ENCODE peak calls at places on chromosomes 16 and 17, in eight cellular contexts. V, L, B, E, P, M, D and H are unnamed samples. For H3K9me3, the result is how much of the 10 kb centered on the place peaks cover.

GRCh38 chr16:87728026-87728425 is 37.8 kb downstream of the KLHDC4 start:
- DNase-seq in M (no peak), L (no peak), B (no peak), E (no peak), V (no peak), P (no peak), D (no peak), H (no peak)

GRCh38 chr17:15023589-15023988 is 241.5 kb downstream of the PMP22 start:
- DNase-seq in D (no peak), L (no peak), B (no peak), E (no peak), M (no peak), V (no peak), P (no peak), H (no peak)

GRCh38 chr16:57377080-57377841 is 5.0 kb downstream of the CX3CL1 start:
- DNase-seq in L (no peak), B (no peak), D (no peak), M (no peak), P (no peak), V (peak), E (no peak), H (no peak)

GRCh38 chr16:22318690-22319358 is 21.6 kb downstream of the POLR3E start:
- DNase-seq in E (peak), L (peak), P (no peak), D (peak), B (peak), M (peak), V (no peak), H (no peak)

GRCh38 chr17:17205368-17206148 is 575 bp downstream of the PLD6 start:
- DNase-seq in E (no peak), L (peak), D (peak), B (peak), P (peak), V (no peak), M (peak), H (peak)

GRCh38 chr16:86777098-86777946 is 199.0 kb downstream of the FOXL1 start:
- DNase-seq in L (no peak), B (no peak), P (no peak), M (peak), E (no peak), D (no peak), V (no peak), H (no peak)

GRCh38 chr16:4501071-4501478 is 24.9 kb downstream of the HMOX2 start:
- DNase-seq in D (no peak), V (no peak), L (peak), B (no peak), M (no peak), E (no peak), P (no peak), H (no peak)

GRCh38 chr17:49361129-49361901 is 735 bp downstream of the ZNF652 start:
- DNase-seq in L (peak), P (no peak), D (peak), V (no peak), E (no peak), B (peak), M (peak), H (peak)

GRCh38 chr16:11946433-11946832 is 4.6 kb upstream of the NPIPB2 start:
- DNase-seq in D (no peak), E (no peak), B (no peak), P (no peak), V (no peak), M (no peak), L (no peak), H (no peak)

GRCh38 chr17:82300707-82301270 is 16.6 kb downstream of the CD7 start:
- DNase-seq in V (no peak), B (peak), M (peak), L (peak), E (no peak), D (peak), P (no peak), H (peak)

GRCh38 chr16:3045758-3046505 is 429 bp upstream of the MMP25 start:
- DNase-seq in E (no peak), L (no peak), P (no peak), M (no peak), D (peak), V (no peak), B (peak), H (no peak)

GRCh38 chr16:74710401-74710800 is 9.7 kb upstream of the MLKL start:
- DNase-seq in B (no peak), L (no peak), P (no peak), V (no peak), M (no peak), E (no peak), D (peak), H (no peak)

DNA sequence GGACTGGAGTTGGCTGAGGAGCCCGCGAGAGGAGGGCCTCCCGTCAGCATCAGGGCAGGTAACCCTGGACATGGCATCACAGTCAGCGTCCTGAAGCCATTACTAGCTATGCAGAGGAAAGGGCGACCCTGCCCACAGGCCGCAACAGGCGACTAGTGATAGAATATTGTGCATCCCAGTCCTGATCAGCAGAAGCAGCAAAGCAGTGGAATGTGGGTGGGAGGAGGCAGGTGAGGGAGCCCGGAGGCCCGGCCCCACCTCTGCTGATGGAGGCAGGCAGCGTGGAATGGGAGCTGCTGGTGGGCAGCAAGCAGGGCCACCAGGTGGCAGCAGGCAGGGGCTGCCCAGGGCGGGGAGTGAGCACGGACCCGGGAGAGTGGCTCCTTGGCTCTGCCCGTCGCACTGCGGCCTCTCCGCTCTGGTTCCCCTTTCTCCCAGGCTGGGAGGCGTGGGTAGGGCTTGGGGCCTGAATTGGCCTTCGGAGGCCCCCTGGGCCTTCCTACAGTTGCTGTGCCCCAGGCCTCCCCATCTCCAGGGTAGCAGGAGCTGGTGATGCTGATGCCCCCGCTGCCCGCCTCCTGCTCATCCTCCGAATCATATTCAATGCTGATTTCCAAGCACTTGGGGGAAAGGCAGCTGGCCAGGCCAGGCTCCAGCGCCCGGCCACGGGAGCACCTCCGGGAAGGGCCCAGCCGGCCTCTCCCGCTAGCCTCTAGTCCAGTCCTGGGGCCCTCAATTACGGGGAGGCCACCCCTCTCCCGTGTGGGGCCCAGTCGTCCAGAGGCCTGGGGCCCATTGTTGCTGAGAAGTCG is 20.2 kb downstream of the TSPOAP1 start:
- DNase-seq in B (no peak), V (peak), M (no peak), L (peak), D (peak), E (no peak), P (no peak), H (no peak)
- TF ChIP-seq POLR2AphosphoS5 in B (no peak), V (no peak), M (no peak), L (no peak), D (no peak), E (no peak), P (no peak), H (no peak)

DNA sequence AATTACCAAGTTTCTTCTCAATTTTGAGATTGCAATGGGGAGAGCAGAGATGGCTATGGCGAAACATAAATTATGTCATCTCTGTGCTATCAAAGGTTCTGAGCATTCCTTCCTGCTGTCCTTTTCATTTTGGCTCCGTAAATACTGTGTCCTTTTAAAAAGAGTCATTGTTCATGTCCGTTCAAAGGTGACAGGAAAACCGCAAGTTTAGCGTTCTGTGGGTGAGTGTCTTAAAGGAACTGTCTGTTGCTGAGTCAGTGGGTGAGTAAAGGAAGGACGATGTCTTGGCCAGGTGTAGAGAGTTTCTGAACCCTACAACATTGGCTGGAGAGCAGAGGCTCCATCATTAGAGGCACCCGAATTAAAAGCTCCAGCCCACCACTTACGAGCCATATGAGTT is 754.0 kb upstream of the EEF2KMT start:
- DNase-seq in M (no peak), B (no peak), L (no peak), P (no peak), V (no peak), E (no peak), D (no peak), H (no peak)
- H3K9me3 ChIP-seq in M (under half), B (under half), L (under half), P (under half), V (under half), E (under half), D (under half), H (under half)

GRCh38 chr16:187330-187729 is 7.1 kb downstream of the HBQ1 start:
- DNase-seq in D (no peak), E (no peak), L (no peak), M (no peak), P (no peak), B (no peak), V (no peak), H (no peak)
- TF ChIP-seq POLR2A in D (no peak), E (no peak), L (no peak), M (no peak), P (no peak), B (no peak), V (no peak), H (no peak)

GRCh38 chr17:559699-560378 is 154.8 kb downstream of the VPS53 start:
- DNase-seq in V (no peak), D (no peak), E (no peak), M (peak), L (no peak), B (no peak), P (no peak), H (no peak)
- TF ChIP-seq POLR2AphosphoS5 in V (no peak), D (no peak), E (no peak), M (no peak), L (no peak), B (no peak), P (no peak), H (no peak)